ENCODE peak calls at places on chromosomes 12 and 14, in four cellular contexts. One of them, this sample, is unnamed.

GRCh38 chr14:32813401-32813800 is 125.3 kb upstream of the NPAS3 start:
- DNase-seq in A549: no peak
- DNase-seq in M059J: no peak
- DNase-seq in effector memory CD8-positive, alpha-beta T cell: no peak
- DNase-seq in this sample: no peak

GRCh38 chr14:89251066-89251465 is 166.0 kb downstream of the FOXN3 start:
- DNase-seq in A549: no peak
- DNase-seq in M059J: peak; percentile 15
- DNase-seq in effector memory CD8-positive, alpha-beta T cell: no peak
- DNase-seq in this sample: no peak

GRCh38 chr14:103091041-103091882 is 3.3 kb upstream of the EXOC3L4 start:
- DNase-seq in A549: no peak
- DNase-seq in M059J: peak; percentile 19
- DNase-seq in effector memory CD8-positive, alpha-beta T cell: peak; percentile 69
- DNase-seq in this sample: peak; percentile 89

GRCh38 chr12:95574799-95575452 is 23.6 kb upstream of the USP44 start:
- DNase-seq in A549: peak; percentile 61
- DNase-seq in M059J: peak; percentile 56
- DNase-seq in effector memory CD8-positive, alpha-beta T cell: no peak
- DNase-seq in this sample: peak; percentile 50

GRCh38 chr12:51156366-51156765 is 16.6 kb downstream of the TFCP2 start:
- DNase-seq in A549: no peak
- DNase-seq in M059J: peak; percentile 9
- DNase-seq in effector memory CD8-positive, alpha-beta T cell: no peak
- DNase-seq in this sample: no peak

GRCh38 chr12:27253347-27253746 is 9.3 kb downstream of the STK38L start:
- DNase-seq in A549: no peak
- DNase-seq in M059J: no peak
- DNase-seq in effector memory CD8-positive, alpha-beta T cell: no peak
- DNase-seq in this sample: no peak

GRCh38 chr14:93090826-93091583 is 24.7 kb downstream of the ITPK1 start:
- DNase-seq in A549: no peak
- DNase-seq in M059J: no peak
- DNase-seq in effector memory CD8-positive, alpha-beta T cell: no peak
- DNase-seq in this sample: no peak

GRCh38 chr14:71116206-71117122 is 209.2 kb downstream of the PCNX1 start:
- DNase-seq in A549: no peak
- DNase-seq in M059J: no peak
- DNase-seq in effector memory CD8-positive, alpha-beta T cell: no peak
- DNase-seq in this sample: peak; percentile 15

GRCh38 chr12:55720894-55721444 is 776 bp downstream of the RDH5 start:
- DNase-seq in A549: peak; percentile 80
- DNase-seq in M059J: peak; percentile 98
- DNase-seq in effector memory CD8-positive, alpha-beta T cell: no peak
- DNase-seq in this sample: peak; percentile 69

GRCh38 chr12:6963741-6964446 is 6.6 kb downstream of the PHB2 start:
- DNase-seq in A549: no peak
- DNase-seq in M059J: no peak
- DNase-seq in effector memory CD8-positive, alpha-beta T cell: no peak
- DNase-seq in this sample: no peak